ENCODE peak calls at places on chromosomes 4 and X, in four cellular contexts. S is tibial nerve, W is AG04450, D is left lung. O is an unnamed sample.
A peak's percentile ranks its signal among the peaks of the same experiment; 100 is the strongest.

GRCh38 chr4:168634276-168634802 is 137.5 kb downstream of the PALLD start:
- DNase-seq in S (no peak), W (peak; percentile 84), D (no peak), O (peak; percentile 68)

GRCh38 chr4:4364486-4365208 is 22.3 kb upstream of the NSG1 start:
- DNase-seq in S (no peak), W (no peak), D (no peak), O (no peak)

GRCh38 chr4:182738283-182739047 is 178.7 kb downstream of the DCTD start:
- DNase-seq in S (no peak), W (no peak), D (no peak), O (no peak)

GRCh38 chrX:86028681-86029080 is 18.7 kb downstream of the CHM start:
- DNase-seq in S (no peak), W (peak; percentile 0), D (no peak), O (no peak)

GRCh38 chrX:31266172-31267076 is 194.6 kb upstream of the FTHL17 start:
- DNase-seq in S (peak; percentile 29), W (no peak), D (peak; percentile 81), O (no peak)

GRCh38 chr4:140109626-140110213 is 44.3 kb downstream of the MAML3 start:
- DNase-seq in S (no peak), W (no peak), D (no peak), O (no peak)

GRCh38 chr4:104490770-104491395 is 3.8 kb downstream of the CXXC4 start:
- DNase-seq in S (peak; percentile 46), W (no peak), D (peak; percentile 85), O (no peak)

GRCh38 chrX:41665676-41666075 is 23.1 kb upstream of the GPR34 start:
- DNase-seq in S (no peak), W (no peak), D (no peak), O (no peak)

GRCh38 chr4:163654621-163655020 is 160.1 kb downstream of the TMA16 start:
- DNase-seq in S (no peak), W (no peak), D (no peak), O (no peak)

GRCh38 chr4:114785570-114785969 is 187.0 kb downstream of the UGT8 start:
- DNase-seq in S (no peak), W (no peak), D (no peak), O (no peak)

GRCh38 chr4:114782842-114783595 is 184.4 kb downstream of the UGT8 start:
- DNase-seq in S (no peak), W (no peak), D (no peak), O (no peak)

DNA sequence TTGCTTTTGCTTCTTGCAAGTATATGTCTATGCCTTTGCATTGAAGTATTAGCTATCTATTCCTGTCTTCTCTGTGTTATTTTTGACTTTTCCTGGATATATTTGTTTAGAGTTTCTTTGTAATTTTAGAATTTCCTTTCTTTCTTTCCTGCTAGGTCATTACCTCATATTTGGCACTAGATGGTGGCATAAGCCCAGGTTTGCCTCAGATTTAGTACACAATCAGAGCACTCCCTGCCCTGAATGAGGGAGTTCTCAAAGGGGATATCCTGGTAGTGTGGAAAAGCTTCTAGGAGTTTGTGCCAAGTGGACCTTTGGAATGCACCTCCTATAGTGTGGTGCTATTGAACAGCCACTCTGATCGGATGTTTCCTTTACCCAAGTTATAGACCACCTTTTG is 181.6 kb downstream of the UGT8 start:
- DNase-seq in S (no peak), W (no peak), D (no peak), O (no peak)
- TF ChIP-seq CTCF in S (no peak), W (peak; percentile 9), D (no peak), O (peak; percentile 69)

GRCh38 chr4:102036016-102036415 is 245.5 kb downstream of the BANK1 start:
- DNase-seq in S (no peak), W (no peak), D (no peak), O (no peak)
- H3K4me3 ChIP-seq in S (no peak overlapping the region), W (no peak overlapping the region), D (no peak overlapping the region), O (no peak overlapping the region)

GRCh38 chr4:138671606-138672084 is 343.9 kb upstream of the NOCT start:
- DNase-seq in S (no peak), W (no peak), D (no peak), O (no peak)
- TF ChIP-seq CTCF in S (no peak), W (no peak), D (no peak), O (no peak)

GRCh38 chr4:176308441-176308840 is 11.3 kb upstream of the SPCS3 start:
- DNase-seq in S (no peak), W (no peak), D (no peak), O (no peak)
- H3K4me3 ChIP-seq in S (no peak overlapping the region), W (no peak overlapping the region), D (no peak overlapping the region), O (no peak overlapping the region)

DNA sequence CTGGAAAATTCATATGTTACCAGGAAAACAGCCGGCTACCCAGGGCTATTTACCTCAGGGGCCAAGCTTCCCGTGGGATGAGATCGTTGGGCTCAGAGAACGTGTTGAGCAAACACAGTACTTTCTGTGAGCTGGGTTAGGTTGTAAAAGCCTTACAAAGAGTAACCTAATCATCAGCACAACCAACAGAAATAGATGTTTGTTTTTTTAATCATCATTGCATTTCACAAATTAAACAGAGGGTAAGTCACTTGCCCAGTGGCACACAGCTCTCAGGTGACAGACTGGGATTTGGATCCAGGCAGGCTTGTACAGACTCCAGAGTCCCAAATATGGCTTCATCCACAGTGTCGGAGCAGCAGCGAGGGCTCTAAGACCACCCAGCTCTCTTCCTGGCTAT is 20.1 kb downstream of the SPON2 start:
- DNase-seq in S (no peak), W (no peak), D (no peak), O (no peak)
- TF ChIP-seq CTCF in S (no peak), W (no peak), D (no peak), O (no peak)

GRCh38 chrX:7314425-7314824 is 166.5 kb upstream of the PUDP start:
- DNase-seq in S (no peak), W (no peak), D (no peak), O (no peak)

GRCh38 chrX:7318661-7319060 is 170.7 kb upstream of the PUDP start:
- DNase-seq in S (no peak), W (no peak), D (no peak), O (no peak)

GRCh38 chrX:7316887-7317286 is 168.9 kb upstream of the PUDP start:
- DNase-seq in S (no peak), W (no peak), D (no peak), O (no peak)

GRCh38 chrX:7318246-7318645 is 170.3 kb upstream of the PUDP start:
- DNase-seq in S (no peak), W (no peak), D (no peak), O (no peak)

GRCh38 chrX:7316280-7316679 is 168.3 kb upstream of the PUDP start:
- DNase-seq in S (no peak), W (no peak), D (no peak), O (no peak)
- H3K4me3 ChIP-seq in S (no peak overlapping the region), W (no peak overlapping the region), D (no peak overlapping the region), O (no peak overlapping the region)

GRCh38 chr4:21198683-21199082 is 498.4 kb downstream of the PACRGL start:
- DNase-seq in S (no peak), W (no peak), D (no peak), O (no peak)
- TF ChIP-seq CTCF in S (no peak), W (no peak), D (no peak), O (no peak)

O was measured in epithelial cell of proximal tubule.